ENCODE peak calls at places on chromosomes 4 and X, in six cellular contexts. T is IMR-90, G is MG63, U is foreskin fibroblast, L is breast epithelium, Y is choroid plexus epithelial cell. R is an unnamed sample.

GRCh38 chr4:165662341-165662740 is 210.7 kb upstream of the TLL1 start:
- DNase-seq in T (no peak), G (no peak), U (no peak), L (no peak), Y (no peak), R (no peak)

GRCh38 chrX:150680974-150681373 is 12.2 kb upstream of the MTMR1 start:
- DNase-seq in T (peak), G (no peak), U (peak), L (no peak), Y (peak), R (peak)

GRCh38 chr4:81084029-81084428 is 53.5 kb downstream of the BMP3 start:
- DNase-seq in T (peak), G (peak), U (peak), L (no peak), Y (peak), R (peak)

GRCh38 chr4:61531188-61531587 is 331.1 kb downstream of the ADGRL3 start:
- DNase-seq in T (no peak), G (no peak), U (no peak), L (no peak), Y (no peak), R (no peak)

GRCh38 chr4:163447481-163447880 is 26.1 kb downstream of the TKTL2 start:
- DNase-seq in T (no peak), G (no peak), U (no peak), L (no peak), Y (peak), R (no peak)

GRCh38 chr4:74549936-74550335 is 105.0 kb downstream of the AREG start:
- DNase-seq in T (peak), G (no peak), U (peak), L (no peak), Y (peak), R (peak)

GRCh38 chr4:106201373-106201772 is 114.6 kb downstream of the TBCK start:
- DNase-seq in T (peak), G (no peak), U (peak), L (no peak), Y (peak), R (peak)

GRCh38 chrX:71400710-71401109 is 34.6 kb downstream of the TAF1 start:
- DNase-seq in T (no peak), G (no peak), U (no peak), L (no peak), Y (no peak), R (no peak)

GRCh38 chr4:15374697-15375096 is 53.1 kb upstream of the C1QTNF7 start:
- DNase-seq in T (peak), G (no peak), U (peak), L (no peak), Y (peak), R (no peak)

GRCh38 chr4:143883529-143883928 is 21.8 kb downstream of the GYPE start:
- DNase-seq in T (no peak), G (no peak), U (no peak), L (no peak), Y (no peak), R (no peak)

GRCh38 chrX:9293051-9293496 is 171.8 kb upstream of the TBL1X start:
- DNase-seq in T (no peak), G (no peak), U (no peak), L (no peak), Y (no peak), R (no peak)

GRCh38 chrX:134948333-134949241 is 42.2 kb upstream of the SMIM10 start:
- DNase-seq in T (peak), G (no peak), U (peak), L (no peak), Y (peak), R (peak)

GRCh38 chr4:44522761-44523445 is 74.3 kb upstream of the KCTD8 start:
- DNase-seq in T (no peak), G (no peak), U (no peak), L (no peak), Y (no peak), R (peak)

GRCh38 chr4:85491527-85491926 is 16.6 kb downstream of the ARHGAP24 start:
- DNase-seq in T (no peak), G (no peak), U (no peak), L (no peak), Y (no peak), R (no peak)

GRCh38 chr4:127748957-127749356 is 18.8 kb downstream of the SLC25A31 start:
- DNase-seq in T (no peak), G (no peak), U (no peak), L (no peak), Y (no peak), R (no peak)

GRCh38 chr4:122652379-122652778 is 31.5 kb upstream of the IL21 start:
- DNase-seq in T (peak), G (peak), U (peak), L (no peak), Y (peak), R (peak)

GRCh38 chr4:104486702-104487101 is 8.0 kb downstream of the CXXC4 start:
- DNase-seq in T (no peak), G (no peak), U (no peak), L (no peak), Y (no peak), R (no peak)

GRCh38 chr4:188400456-188400855 is 261.2 kb downstream of the TRIML1 start:
- DNase-seq in T (no peak), G (no peak), U (peak), L (no peak), Y (no peak), R (peak)

GRCh38 chr4:54872246-54872645 is 214.5 kb downstream of the KIT start:
- DNase-seq in T (peak), G (no peak), U (peak), L (no peak), Y (peak), R (peak)

GRCh38 chr4:185772391-185773093 is 39.5 kb downstream of the SORBS2 start:
- DNase-seq in T (no peak), G (no peak), U (no peak), L (no peak), Y (no peak), R (no peak)
- H3K4me3 ChIP-seq in T (no peak), G (no peak), U (no peak), L (peak), Y (no peak), R (no peak)

GRCh38 chrX:153927686-153927935 is 1.5 kb upstream of the ARHGAP4 start:
- DNase-seq in T (no peak), G (no peak), U (no peak), L (no peak), Y (no peak), R (no peak)

GRCh38 chrX:153927936-153928760 is 2.1 kb upstream of the ARHGAP4 start:
- DNase-seq in T (peak), G (peak), U (peak), L (peak), Y (peak), R (peak)

GRCh38 chrX:153930011-153930910 is 4.2 kb upstream of the ARHGAP4 start:
- DNase-seq in T (no peak), G (no peak), U (no peak), L (no peak), Y (no peak), R (no peak)

GRCh38 chrX:153929576-153929975 is 3.5 kb upstream of the ARHGAP4 start:
- DNase-seq in T (no peak), G (no peak), U (no peak), L (no peak), Y (no peak), R (no peak)

GRCh38 chrX:153928846-153929245 is 2.8 kb upstream of the ARHGAP4 start:
- DNase-seq in T (no peak), G (no peak), U (no peak), L (no peak), Y (no peak), R (no peak)
- H3K4me3 ChIP-seq in T (no peak), G (no peak), U (no peak), L (peak), Y (no peak), R (no peak)

DNA sequence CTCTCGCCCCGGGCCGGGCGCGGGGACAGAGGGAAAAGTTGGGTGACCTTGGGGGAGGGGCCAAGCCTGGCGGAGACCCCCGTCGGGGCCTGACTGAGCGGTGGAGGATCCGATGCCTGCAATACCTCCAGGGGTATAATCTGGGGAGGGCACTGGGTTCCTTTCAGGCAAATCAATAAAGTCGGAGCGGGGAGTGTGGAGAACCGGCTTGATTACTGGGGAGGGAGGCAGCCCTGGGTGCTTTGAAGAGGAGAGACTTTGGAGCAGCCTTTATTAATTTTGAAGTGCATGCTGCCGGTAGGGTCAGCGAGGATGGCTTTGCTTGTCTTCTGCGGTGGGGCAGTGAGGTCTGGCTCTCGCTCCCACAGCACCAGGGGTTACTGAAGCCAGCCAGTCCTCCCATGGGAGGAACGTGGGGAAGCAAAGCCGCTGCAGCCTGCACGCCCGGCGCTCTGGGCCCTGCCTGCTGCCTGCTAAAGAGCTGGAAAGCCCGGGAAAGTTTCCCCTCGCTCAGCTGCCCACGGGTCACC is 396 bp upstream of the LGI2 start:
- DNase-seq in T (no peak), G (no peak), U (peak), L (no peak), Y (peak), R (peak)
- H3K4me3 ChIP-seq in T (peak), G (peak), U (peak), L (peak), Y (peak), R (no peak)

DNA sequence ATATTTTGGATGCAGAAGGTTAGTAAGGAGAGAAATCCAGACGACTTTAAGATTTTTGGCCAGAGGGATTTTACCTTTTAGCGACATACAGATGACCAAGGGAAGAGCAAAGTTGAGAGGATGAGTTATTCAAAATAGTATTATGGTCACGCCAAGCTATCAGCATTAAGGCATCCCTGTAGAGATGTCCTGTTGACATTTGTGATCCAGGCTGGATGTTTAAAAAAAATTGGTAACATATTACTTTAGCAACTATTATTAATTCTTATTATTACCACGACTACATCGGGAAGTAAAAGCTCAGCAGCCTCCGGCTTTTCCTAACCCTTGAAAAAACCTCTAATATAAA is 562 bp upstream of the OSTC start:
- DNase-seq in T (no peak), G (no peak), U (no peak), L (no peak), Y (no peak), R (no peak)
- H3K4me3 ChIP-seq in T (peak), G (peak), U (peak), L (peak), Y (peak), R (peak)

GRCh38 chrX:48736303-48736702 is 25.2 kb upstream of the GLOD5 start:
- DNase-seq in T (no peak), G (no peak), U (no peak), L (no peak), Y (no peak), R (no peak)
- H3K4me3 ChIP-seq in T (no peak), G (peak), U (peak), L (no peak), Y (peak), R (peak)

DNA sequence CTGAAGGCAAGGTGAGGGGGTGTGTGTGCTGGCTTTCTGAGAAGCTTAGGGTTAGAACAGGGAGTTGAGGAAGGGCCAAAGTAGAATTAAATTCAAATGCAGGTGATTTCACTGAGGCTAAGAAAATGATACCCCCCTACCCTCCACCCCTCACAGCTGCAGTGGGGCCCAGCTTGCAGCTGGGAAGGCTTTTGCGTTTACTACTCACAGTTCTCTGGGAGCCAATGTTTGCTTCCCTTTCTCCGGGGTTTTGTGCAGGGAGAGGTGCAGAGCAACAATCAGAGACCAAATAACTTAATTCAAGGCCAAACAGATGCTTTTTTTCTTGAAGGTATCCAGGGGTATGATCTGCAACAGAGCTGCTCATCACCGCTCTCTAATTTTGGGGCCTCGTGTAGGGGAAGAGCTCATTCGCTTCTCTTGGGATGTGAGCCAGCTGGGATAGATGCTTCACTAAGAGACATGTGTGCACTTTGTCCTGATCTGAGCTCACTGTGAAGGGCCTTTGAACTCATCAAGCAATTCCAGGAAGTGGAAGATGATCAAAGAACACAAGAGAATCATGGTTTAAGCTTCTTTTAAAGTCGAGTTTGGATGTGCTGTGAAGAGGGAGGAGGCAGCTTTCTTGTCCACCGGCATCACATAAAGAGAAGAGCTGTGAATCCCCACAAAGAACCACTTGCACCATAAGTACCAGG is 122.7 kb upstream of the C1GALT1C1 start:
- DNase-seq in T (no peak), G (no peak), U (peak), L (no peak), Y (no peak), R (no peak)
- H3K4me3 ChIP-seq in T (no peak), G (no peak), U (no peak), L (no peak), Y (no peak), R (no peak)

GRCh38 chrX:136767104-136767941 is 13.4 kb downstream of the ARHGEF6 start:
- DNase-seq in T (peak), G (peak), U (peak), L (peak), Y (peak), R (peak)

GRCh38 chrX:136764206-136764605 is 16.5 kb downstream of the ARHGEF6 start:
- DNase-seq in T (no peak), G (no peak), U (no peak), L (no peak), Y (no peak), R (no peak)

GRCh38 chrX:136766785-136767103 is 14.0 kb downstream of the ARHGEF6 start:
- DNase-seq in T (no peak), G (no peak), U (peak), L (no peak), Y (no peak), R (no peak)

GRCh38 chrX:136768469-136769084 is 12.2 kb downstream of the ARHGEF6 start:
- DNase-seq in T (peak), G (peak), U (peak), L (no peak), Y (peak), R (peak)

DNA sequence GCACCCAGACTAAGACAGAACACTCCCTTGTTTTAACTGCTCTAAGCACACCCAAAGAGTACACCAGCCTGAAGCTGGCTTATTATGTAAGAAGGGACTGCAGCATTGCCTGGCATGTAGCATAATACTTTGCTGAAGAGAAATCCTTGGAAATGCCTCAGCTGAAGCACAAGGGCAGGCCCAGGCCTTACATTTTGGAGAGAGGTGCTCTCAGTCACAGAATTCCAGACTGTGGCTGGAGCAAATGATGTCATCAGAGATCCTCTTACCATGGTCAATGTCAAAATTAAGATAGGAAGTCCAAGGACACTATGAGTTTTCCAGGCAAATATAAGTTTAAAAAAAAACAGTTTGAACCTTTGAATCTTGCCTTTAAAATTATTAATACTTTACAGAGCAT is 14.8 kb downstream of the ARHGEF6 start:
- DNase-seq in T (no peak), G (no peak), U (peak), L (no peak), Y (no peak), R (no peak)
- H3K4me3 ChIP-seq in T (no peak), G (no peak), U (no peak), L (no peak), Y (no peak), R (no peak)

DNA sequence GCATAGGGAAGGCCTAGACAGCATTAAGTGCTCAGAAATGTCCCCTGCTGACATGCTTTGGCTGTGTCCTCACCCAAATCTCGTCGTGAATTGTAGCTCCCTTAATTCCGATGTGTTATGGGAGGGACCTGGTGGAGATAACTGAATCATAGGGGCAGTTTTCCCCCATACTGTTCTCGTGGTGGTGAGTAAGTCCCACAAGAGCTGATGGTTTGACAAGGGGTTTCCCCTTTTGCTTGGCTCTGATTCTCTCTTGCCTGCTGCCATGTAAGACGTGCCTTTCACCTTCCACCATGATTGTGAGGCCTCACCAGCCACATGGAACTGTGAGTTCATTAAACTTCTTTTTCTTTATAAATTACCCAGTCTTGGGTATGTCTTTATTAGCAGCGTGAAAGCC is 78.0 kb downstream of the NSUN7 start:
- DNase-seq in T (peak), G (no peak), U (no peak), L (no peak), Y (peak), R (no peak)
- H3K4me3 ChIP-seq in T (no peak), G (no peak), U (no peak), L (no peak), Y (no peak), R (no peak)

DNA sequence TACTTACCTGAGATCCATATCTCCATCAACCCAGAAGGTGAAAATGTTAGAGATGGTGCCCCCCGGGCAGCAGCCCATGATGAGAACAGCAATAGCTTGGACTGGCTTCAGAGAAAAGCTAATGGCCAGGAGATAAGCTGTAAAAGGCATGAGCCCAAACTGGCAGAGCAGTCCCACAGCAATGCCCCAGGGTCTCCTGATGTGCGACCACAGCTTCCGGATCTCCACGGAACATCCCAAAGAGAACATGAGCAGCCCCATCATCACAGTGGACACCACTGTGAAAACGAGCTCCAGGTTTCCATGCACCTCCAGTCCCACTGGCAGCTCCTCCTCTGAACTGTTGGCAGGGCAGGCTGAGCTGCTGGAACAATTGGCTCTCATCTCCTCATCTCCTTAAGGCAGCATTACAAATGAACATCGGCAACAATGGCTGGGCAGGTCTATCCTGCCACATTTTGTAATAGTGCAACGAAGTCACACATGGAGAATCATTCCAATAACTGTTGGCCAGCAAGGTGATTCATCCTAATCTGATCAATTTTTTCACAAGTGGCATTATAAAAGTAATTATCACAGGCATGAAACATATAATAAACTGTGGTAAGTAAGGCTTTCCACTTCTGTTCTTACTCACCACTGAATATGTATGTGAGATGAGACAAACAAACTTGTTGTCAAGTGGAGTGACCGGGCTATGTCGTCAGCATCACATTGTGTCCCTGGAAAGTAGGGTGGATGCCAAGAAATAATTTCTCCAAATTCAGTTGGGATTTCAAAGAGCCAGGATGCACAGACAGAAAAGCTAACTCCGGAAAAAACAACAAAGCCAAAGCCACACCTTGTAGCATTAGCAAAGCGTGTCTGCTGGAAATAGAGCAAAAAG is at the start of gene SLC10A6:
- DNase-seq in T (no peak), G (no peak), U (peak), L (no peak), Y (no peak), R (peak)
- H3K4me3 ChIP-seq in T (no peak), G (no peak), U (peak), L (peak), Y (no peak), R (peak)

DNA sequence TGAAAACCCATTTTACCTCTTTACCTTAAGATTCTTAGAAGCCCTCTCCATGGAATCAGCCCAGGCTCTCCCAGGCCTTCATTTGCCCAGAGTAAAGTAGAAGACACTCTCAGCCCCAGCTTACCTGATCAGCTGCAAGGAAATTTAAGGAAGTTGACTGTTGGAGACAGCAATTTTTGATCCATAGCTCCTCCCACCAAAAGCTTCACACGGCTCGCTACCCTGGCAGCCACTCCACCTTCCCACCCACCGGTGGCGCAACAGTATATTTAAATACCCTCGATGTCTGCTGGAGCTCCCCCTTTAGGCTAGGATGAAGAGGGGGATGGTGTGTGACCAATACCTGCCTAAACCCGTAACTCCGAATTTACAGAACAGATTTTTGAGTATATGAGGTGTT is 75.4 kb downstream of the MBNL3 start:
- DNase-seq in T (no peak), G (no peak), U (no peak), L (no peak), Y (no peak), R (no peak)
- H3K4me3 ChIP-seq in T (no peak), G (no peak), U (no peak), L (no peak), Y (no peak), R (no peak)